ENCODE peak calls at places on chromosomes 5 and 9, in seven cellular contexts. Z is MM.1S, U is breast epithelium, V is body of pancreas, C is aorta, B is PC-9, H is astrocyte. W is an unnamed sample.

GRCh38 chr5:74173260-74173659 is 467.3 kb downstream of the ENC1 start:
- DNase-seq in B (no peak), V (no peak), C (no peak), U (no peak), Z (no peak), H (peak), W (no peak)

GRCh38 chr5:52864376-52864775 is 76.7 kb downstream of the ITGA1 start:
- DNase-seq in U (no peak), H (peak), Z (no peak), C (no peak), V (no peak), B (no peak), W (no peak)

GRCh38 chr5:159620853-159621540 is 290.7 kb upstream of the IL12B start:
- DNase-seq in H (no peak), Z (no peak), U (no peak), B (peak), V (no peak), C (no peak), W (no peak)

GRCh38 chr5:22754155-22754554 is 99.0 kb downstream of the CDH12 start:
- DNase-seq in U (no peak), B (no peak), V (no peak), H (no peak), Z (no peak), C (no peak), W (no peak)

GRCh38 chr5:149561848-149562247 is 10.6 kb upstream of the CSNK1A1 start:
- DNase-seq in U (no peak), Z (peak), C (no peak), V (no peak), B (peak), H (peak), W (no peak)

GRCh38 chr9:101601904-101602765 is 7.4 kb upstream of the PPP3R2 start:
- DNase-seq in H (peak), C (no peak), V (peak), B (no peak), Z (peak), U (no peak), W (no peak)

GRCh38 chr9:15308511-15308910 is 1.5 kb upstream of the TTC39B start:
- DNase-seq in U (no peak), B (no peak), V (no peak), H (peak), C (no peak), Z (no peak), W (no peak)

GRCh38 chr9:134049236-134049635 is 18.6 kb downstream of the BRD3 start:
- DNase-seq in Z (no peak), C (no peak), U (peak), B (no peak), V (peak), H (no peak), W (no peak)

GRCh38 chr5:100505984-100506670 is 29.0 kb upstream of the FAM174A start:
- DNase-seq in B (peak), C (no peak), Z (no peak), V (no peak), U (no peak), H (peak), W (no peak)

GRCh38 chr5:113246371-113246870 is 188.4 kb downstream of the TSSK1B start:
- DNase-seq in C (no peak), H (peak), Z (no peak), B (no peak), V (no peak), U (no peak), W (no peak)

GRCh38 chr5:163821142-163821541 is 315.7 kb downstream of the MAT2B start:
- DNase-seq in H (no peak), Z (no peak), B (no peak), U (no peak), V (no peak), C (no peak), W (no peak)

GRCh38 chr5:122170630-122171029 is 41.3 kb downstream of the ZNF474 start:
- DNase-seq in U (no peak), Z (no peak), C (no peak), V (no peak), B (no peak), H (peak), W (no peak)

GRCh38 chr9:90974007-90974406 is 172.4 kb downstream of the SYK start:
- DNase-seq in B (peak), U (no peak), Z (peak), V (no peak), C (no peak), H (peak), W (no peak)

GRCh38 chr9:80383347-80383746 is 811.6 kb downstream of the TLE4 start:
- DNase-seq in Z (no peak), H (no peak), U (no peak), C (no peak), V (no peak), B (no peak), W (no peak)

GRCh38 chr5:99331061-99331460 is 402.3 kb upstream of the CHD1 start:
- DNase-seq in Z (no peak), U (no peak), V (no peak), B (no peak), H (no peak), C (no peak), W (no peak)

GRCh38 chr5:108521841-108522506 is 140.1 kb upstream of the FBXL17 start:
- DNase-seq in V (no peak), B (no peak), H (peak), Z (peak), C (no peak), U (no peak), W (no peak)

GRCh38 chr5:137808503-137809135 is 54.5 kb upstream of the HNRNPA0 start:
- DNase-seq in H (peak), U (no peak), B (no peak), Z (no peak), V (no peak), C (no peak), W (no peak)

GRCh38 chr5:42894057-42894456 is 82.4 kb upstream of the SELENOP start:
- DNase-seq in H (no peak), U (no peak), Z (no peak), V (no peak), C (no peak), B (no peak), W (peak)

GRCh38 chr9:99057665-99058625 is 47.0 kb upstream of the TGFBR1 start:
- DNase-seq in Z (peak), U (no peak), C (peak), B (no peak), V (no peak), H (peak), W (peak)
- H3K27ac ChIP-seq in Z (no peak), U (peak), C (no peak), B (peak), V (no peak), H (peak), W (peak)

GRCh38 chr5:147822686-147823491 is 8.6 kb downstream of the SPINK1 start:
- DNase-seq in U (peak), B (no peak), Z (peak), H (peak), V (peak), C (peak), W (no peak)

GRCh38 chr5:147821791-147822190 is 9.7 kb downstream of the SPINK1 start:
- DNase-seq in B (no peak), U (no peak), V (peak), C (no peak), H (no peak), Z (no peak), W (no peak)

GRCh38 chr5:147818290-147818689 is 13.2 kb downstream of the SPINK1 start:
- DNase-seq in C (no peak), Z (no peak), B (no peak), V (no peak), U (no peak), H (no peak), W (no peak)

GRCh38 chr5:147813696-147814095 is 17.8 kb downstream of the SPINK1 start:
- DNase-seq in U (no peak), H (no peak), Z (no peak), C (no peak), V (no peak), B (no peak), W (no peak)

DNA sequence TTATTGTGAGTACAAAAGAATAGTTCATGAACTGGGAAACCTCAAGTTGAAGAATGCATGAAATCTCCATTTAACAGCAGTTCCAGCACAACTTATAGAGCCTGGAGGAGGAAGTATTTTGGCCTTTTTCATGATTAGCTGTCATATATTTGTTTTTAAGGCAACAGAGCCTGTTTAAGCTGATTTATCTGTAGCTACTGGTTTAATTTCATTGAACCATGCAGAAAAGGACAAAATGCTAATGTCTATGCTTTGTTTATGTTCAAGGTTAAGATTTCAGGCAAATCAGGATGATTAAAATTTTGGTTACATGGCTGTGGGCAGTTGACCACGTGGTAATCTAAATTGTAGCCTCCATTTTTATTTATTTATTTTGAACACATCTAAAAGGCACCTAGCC is 12.1 kb downstream of the SPINK1 start:
- DNase-seq in U (no peak), B (no peak), H (no peak), Z (no peak), V (no peak), C (no peak), W (no peak)
- H3K27ac ChIP-seq in U (no peak), B (no peak), H (no peak), Z (no peak), V (no peak), C (no peak), W (no peak)

DNA sequence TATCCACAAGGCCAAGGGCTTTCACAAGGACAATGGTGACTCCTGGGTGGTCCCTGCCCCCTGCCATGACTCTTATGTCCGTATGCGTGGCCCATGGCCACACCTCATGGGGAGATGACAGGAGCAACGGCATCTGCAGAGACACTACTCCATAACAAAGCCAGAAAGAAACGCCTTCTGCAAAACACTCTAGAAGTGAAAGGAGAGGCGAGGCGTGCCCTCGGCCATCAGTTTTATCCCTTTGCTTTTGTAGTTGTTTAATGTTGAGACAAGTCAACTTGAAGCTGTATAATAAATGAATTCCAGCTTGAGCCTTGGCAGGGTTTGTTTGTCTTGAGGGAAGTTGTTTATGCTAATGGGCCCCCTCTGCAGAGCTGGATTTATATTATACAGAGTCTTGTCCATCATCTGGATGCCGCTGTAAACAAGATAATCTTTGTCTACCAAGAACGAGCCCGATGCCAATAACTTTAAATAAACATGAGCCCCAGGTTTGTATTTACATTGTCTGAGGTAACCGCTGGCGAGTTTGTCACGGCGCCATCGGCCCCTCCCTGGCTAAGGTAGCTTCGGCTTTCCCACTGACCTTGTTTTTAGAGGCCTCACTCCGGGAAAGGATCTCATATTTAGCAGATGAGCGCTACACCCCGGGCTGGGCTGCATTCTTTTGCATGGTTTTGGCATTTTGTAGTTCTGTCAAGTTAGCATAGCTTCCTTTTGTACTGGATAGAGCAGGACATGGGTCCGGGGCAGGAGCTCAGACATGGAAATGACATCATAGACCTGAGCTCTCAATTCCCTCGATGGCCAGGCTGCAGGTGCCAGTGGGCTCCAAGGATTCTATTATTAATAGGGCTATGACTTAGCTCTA is 165.3 kb downstream of the ERCC6L2 start:
- DNase-seq in Z (no peak), B (no peak), C (no peak), H (no peak), V (peak), U (no peak), W (no peak)
- H3K27ac ChIP-seq in Z (no peak), B (no peak), C (no peak), H (no peak), V (peak), U (no peak), W (no peak)

GRCh38 chr9:12414514-12414913 is 278.7 kb upstream of the TYRP1 start:
- DNase-seq in B (no peak), Z (no peak), C (no peak), U (no peak), H (no peak), V (no peak), W (no peak)

GRCh38 chr9:12415361-12415760 is 277.8 kb upstream of the TYRP1 start:
- DNase-seq in Z (no peak), U (no peak), C (no peak), V (no peak), H (no peak), B (no peak), W (no peak)

DNA sequence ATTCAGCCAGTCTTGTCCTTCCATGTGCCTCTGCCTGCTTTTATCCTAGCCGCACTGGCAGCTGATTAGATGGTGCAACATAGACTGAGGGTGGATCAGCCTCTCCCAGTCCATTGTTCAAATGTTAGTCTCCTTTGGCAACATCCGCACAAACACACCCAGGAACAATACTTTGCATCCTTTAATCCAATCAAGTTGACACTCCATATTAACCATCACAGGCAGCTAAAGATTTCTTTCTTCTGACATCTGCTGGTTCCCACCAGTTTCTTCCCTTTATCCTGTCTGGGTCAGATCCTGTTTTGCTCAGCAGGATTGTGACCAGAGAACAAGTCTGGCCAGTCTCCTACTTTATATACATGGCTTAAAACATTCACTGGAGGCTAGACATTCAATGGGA is 276.4 kb upstream of the TYRP1 start:
- DNase-seq in H (no peak), V (no peak), B (no peak), Z (no peak), C (no peak), U (no peak), W (no peak)
- H3K27ac ChIP-seq in H (no peak), V (no peak), B (no peak), Z (no peak), C (no peak), U (no peak), W (no peak)

GRCh38 chr9:33300546-33300945 is 10.2 kb downstream of the NFX1 start:
- DNase-seq in Z (no peak), H (no peak), B (no peak), V (no peak), U (no peak), C (no peak), W (no peak)
- H3K27ac ChIP-seq in Z (no peak), H (no peak), B (no peak), V (no peak), U (no peak), C (no peak), W (no peak)

GRCh38 chr9:77846957-77847574 is 184.5 kb downstream of the GNAQ start:
- DNase-seq in B (no peak), V (no peak), H (peak), C (peak), Z (no peak), U (no peak), W (no peak)
- H3K27ac ChIP-seq in B (no peak), V (no peak), H (peak), C (peak), Z (no peak), U (peak), W (peak)

GRCh38 chr9:127771570-127772189 is 6.8 kb downstream of the SH2D3C start:
- DNase-seq in V (no peak), B (no peak), U (no peak), C (no peak), H (no peak), Z (no peak), W (no peak)
- H3K27ac ChIP-seq in V (peak), B (no peak), U (peak), C (no peak), H (no peak), Z (peak), W (peak)

DNA sequence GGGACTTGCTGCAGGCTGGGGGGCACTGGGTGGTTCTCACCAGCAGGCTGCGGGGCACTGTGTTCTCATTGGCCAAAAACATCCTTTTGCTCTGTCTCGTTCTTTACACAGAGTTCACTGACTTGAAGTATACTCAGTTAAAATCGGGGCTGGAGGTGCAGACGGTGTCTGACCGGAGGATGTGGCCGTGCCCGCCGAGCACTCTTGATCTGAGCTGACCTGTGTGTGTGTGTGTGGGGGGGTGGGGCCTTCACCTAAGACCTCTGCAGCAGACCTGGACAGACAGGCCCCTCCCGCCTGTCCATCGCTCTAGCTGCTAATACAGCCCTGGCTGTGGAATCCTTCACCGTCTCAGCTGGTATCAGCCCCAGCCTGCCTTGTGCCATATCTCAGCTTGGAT is 7.1 kb downstream of the TOR1B start:
- DNase-seq in Z (no peak), C (no peak), V (no peak), H (no peak), B (no peak), U (no peak), W (no peak)
- H3K27ac ChIP-seq in Z (no peak), C (no peak), V (no peak), H (no peak), B (no peak), U (no peak), W (no peak)

W was measured in substantia nigra.